ENCODE peak calls at places on chromosomes 13 and 19, in six cellular contexts. One of them, this sample, is unnamed.

GRCh38 chr19:5273782-5274181 is 66.8 kb downstream of the PTPRS start:
- DNase-seq in A549: no peak
- DNase-seq in HepG2: no peak
- DNase-seq in GM12878: no peak
- DNase-seq in K562: no peak
- DNase-seq in endothelial cell of umbilical vein: no peak
- DNase-seq in this sample: no peak

GRCh38 chr19:8629184-8629583 is 1.2 kb upstream of the NFILZ start:
- DNase-seq in A549: no peak
- DNase-seq in HepG2: no peak
- DNase-seq in GM12878: no peak
- DNase-seq in K562: no peak
- DNase-seq in endothelial cell of umbilical vein: no peak
- DNase-seq in this sample: no peak

GRCh38 chr13:100439247-100439955 is 149.2 kb downstream of the GGACT start:
- DNase-seq in A549: peak; percentile 24
- DNase-seq in HepG2: no peak
- DNase-seq in GM12878: no peak
- DNase-seq in K562: no peak
- DNase-seq in endothelial cell of umbilical vein: no peak
- DNase-seq in this sample: no peak

GRCh38 chr13:51562011-51562671 is 22.1 kb upstream of the WDFY2 start:
- DNase-seq in A549: no peak
- DNase-seq in HepG2: no peak
- DNase-seq in GM12878: peak; percentile 70
- DNase-seq in K562: no peak
- DNase-seq in endothelial cell of umbilical vein: no peak
- DNase-seq in this sample: no peak

GRCh38 chr13:44549461-44549860 is 26.7 kb downstream of the TSC22D1 start:
- DNase-seq in A549: no peak
- DNase-seq in HepG2: no peak
- DNase-seq in GM12878: no peak
- DNase-seq in K562: no peak
- DNase-seq in endothelial cell of umbilical vein: no peak
- DNase-seq in this sample: no peak

GRCh38 chr13:36858285-36858684 is 39.3 kb downstream of the RFXAP start:
- DNase-seq in A549: peak; percentile 53
- DNase-seq in HepG2: peak; percentile 69
- DNase-seq in GM12878: no peak
- DNase-seq in K562: peak; percentile 11
- DNase-seq in endothelial cell of umbilical vein: peak; percentile 68
- DNase-seq in this sample: peak; percentile 63

GRCh38 chr13:30038884-30039283 is 188.5 kb upstream of the UBL3 start:
- DNase-seq in A549: no peak
- DNase-seq in HepG2: no peak
- DNase-seq in GM12878: no peak
- DNase-seq in K562: no peak
- DNase-seq in endothelial cell of umbilical vein: no peak
- DNase-seq in this sample: peak; percentile 29

GRCh38 chr13:33052446-33052845 is 36.2 kb downstream of the KL start:
- DNase-seq in A549: no peak
- DNase-seq in HepG2: no peak
- DNase-seq in GM12878: no peak
- DNase-seq in K562: no peak
- DNase-seq in endothelial cell of umbilical vein: no peak
- DNase-seq in this sample: no peak

GRCh38 chr13:43263047-43263446 is 239.7 kb downstream of the DNAJC15 start:
- DNase-seq in A549: no peak
- DNase-seq in HepG2: no peak
- DNase-seq in GM12878: no peak
- DNase-seq in K562: no peak
- DNase-seq in endothelial cell of umbilical vein: no peak
- DNase-seq in this sample: no peak

GRCh38 chr13:80235559-80236296 is 105.2 kb downstream of the SPRY2 start:
- DNase-seq in A549: peak; percentile 22
- DNase-seq in HepG2: no peak
- DNase-seq in GM12878: no peak
- DNase-seq in K562: no peak
- DNase-seq in endothelial cell of umbilical vein: peak; percentile 86
- DNase-seq in this sample: peak; percentile 9

GRCh38 chr19:57566396-57567256 is 7.0 kb upstream of the ZNF550 start:
- DNase-seq in A549: peak; percentile 60
- DNase-seq in HepG2: no peak
- DNase-seq in GM12878: no peak
- DNase-seq in K562: no peak
- DNase-seq in endothelial cell of umbilical vein: no peak
- DNase-seq in this sample: peak; percentile 36

GRCh38 chr19:41703602-41704293 is 4.7 kb upstream of the CEACAM5 start:
- DNase-seq in A549: no peak
- DNase-seq in HepG2: no peak
- DNase-seq in GM12878: no peak
- DNase-seq in K562: no peak
- DNase-seq in endothelial cell of umbilical vein: no peak
- DNase-seq in this sample: no peak

GRCh38 chr13:105513448-105513847 is 1022.0 kb downstream of the EFNB2 start:
- DNase-seq in A549: no peak
- DNase-seq in HepG2: no peak
- DNase-seq in GM12878: no peak
- DNase-seq in K562: no peak
- DNase-seq in endothelial cell of umbilical vein: no peak
- DNase-seq in this sample: no peak

GRCh38 chr19:18051887-18052286 is 34.8 kb downstream of the IL12RB1 start:
- DNase-seq in A549: no peak
- DNase-seq in HepG2: no peak
- DNase-seq in GM12878: no peak
- DNase-seq in K562: no peak
- DNase-seq in endothelial cell of umbilical vein: no peak
- DNase-seq in this sample: no peak

GRCh38 chr19:35261356-35262100 is 7.2 kb upstream of the USF2 start:
- DNase-seq in A549: no peak
- DNase-seq in HepG2: no peak
- DNase-seq in GM12878: no peak
- DNase-seq in K562: no peak
- DNase-seq in endothelial cell of umbilical vein: no peak
- DNase-seq in this sample: no peak

GRCh38 chr19:13978306-13978705 is 26.0 kb downstream of the DCAF15 start:
- DNase-seq in A549: no peak
- DNase-seq in HepG2: no peak
- DNase-seq in GM12878: no peak
- DNase-seq in K562: peak; percentile 85
- DNase-seq in endothelial cell of umbilical vein: peak; percentile 59
- DNase-seq in this sample: no peak

GRCh38 chr13:106350208-106350607 is 185.3 kb downstream of the EFNB2 start:
- DNase-seq in A549: no peak
- DNase-seq in HepG2: no peak
- DNase-seq in GM12878: no peak
- DNase-seq in K562: no peak
- DNase-seq in endothelial cell of umbilical vein: no peak
- DNase-seq in this sample: no peak

GRCh38 chr13:26221399-26221720 is 754 bp downstream of the RNF6 start:
- DNase-seq in A549: no peak
- DNase-seq in HepG2: no peak
- DNase-seq in GM12878: no peak
- DNase-seq in K562: no peak
- DNase-seq in endothelial cell of umbilical vein: no peak
- DNase-seq in this sample: no peak

GRCh38 chr13:26220575-26220974 is 1.5 kb downstream of the RNF6 start:
- DNase-seq in A549: no peak
- DNase-seq in HepG2: no peak
- DNase-seq in GM12878: no peak
- DNase-seq in K562: no peak
- DNase-seq in endothelial cell of umbilical vein: peak; percentile 14
- DNase-seq in this sample: peak; percentile 48

GRCh38 chr13:26222523-26223046 is 471 bp upstream of the RNF6 start:
- DNase-seq in A549: no peak
- DNase-seq in HepG2: no peak
- DNase-seq in GM12878: no peak
- DNase-seq in K562: no peak
- DNase-seq in endothelial cell of umbilical vein: no peak
- DNase-seq in this sample: no peak

GRCh38 chr13:26219726-26220125 is 2.4 kb downstream of the RNF6 start:
- DNase-seq in A549: no peak
- DNase-seq in HepG2: no peak
- DNase-seq in GM12878: no peak
- DNase-seq in K562: no peak
- DNase-seq in endothelial cell of umbilical vein: no peak
- DNase-seq in this sample: no peak

DNA sequence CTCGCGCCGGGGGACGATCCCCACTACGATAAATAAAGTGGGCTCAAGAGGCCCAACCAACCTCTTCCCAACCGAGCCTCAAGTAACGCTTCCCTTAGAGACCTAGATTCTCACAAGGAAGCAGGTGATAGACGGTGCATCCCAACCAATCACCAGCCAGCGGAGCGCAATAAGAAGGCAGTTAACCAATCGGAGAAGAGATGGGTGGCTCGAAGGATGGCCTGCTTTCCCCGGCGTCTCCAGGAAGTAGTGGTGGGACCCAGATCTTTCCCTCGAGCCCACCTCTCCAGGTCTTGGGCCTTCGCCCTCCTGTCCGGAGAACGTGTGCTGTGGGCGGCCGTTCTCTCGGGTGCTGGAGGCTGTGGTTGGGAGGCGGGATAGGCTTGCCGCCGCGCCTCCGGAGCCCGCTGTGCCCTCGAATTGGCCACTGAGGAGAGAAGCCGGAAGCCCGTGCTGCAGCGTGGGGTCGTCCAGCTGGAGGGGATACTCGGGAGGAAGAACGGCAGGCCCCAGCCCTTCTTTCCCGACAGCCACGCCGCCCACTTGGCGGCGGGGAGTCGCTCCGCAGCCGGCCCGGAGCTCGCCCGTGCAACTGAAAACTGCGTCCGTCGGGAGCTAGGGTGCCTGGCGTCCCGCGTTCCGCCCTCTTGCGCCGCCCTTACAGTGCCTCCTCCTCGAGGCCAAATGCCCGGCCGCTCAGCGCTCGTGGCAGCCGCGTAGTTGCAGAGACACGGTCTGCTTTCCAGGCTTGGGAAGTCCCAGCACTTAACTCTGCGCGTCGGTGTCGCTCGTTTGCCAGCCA is at the start of gene RNF6:
- DNase-seq in A549: peak; percentile 97
- DNase-seq in HepG2: peak; percentile 94
- DNase-seq in GM12878: peak; percentile 96
- DNase-seq in K562: peak; percentile 93
- DNase-seq in endothelial cell of umbilical vein: peak; percentile 98
- DNase-seq in this sample: peak; percentile 99
- TF ChIP-seq POLR2A in A549: peak; percentile 43
- TF ChIP-seq POLR2A in HepG2: peak; percentile 65
- TF ChIP-seq POLR2A in GM12878: peak; percentile 97
- TF ChIP-seq POLR2A in K562: peak; percentile 92
- TF ChIP-seq POLR2A in endothelial cell of umbilical vein: peak; percentile 75
- TF ChIP-seq POLR2A in this sample: peak; percentile 85

DNA sequence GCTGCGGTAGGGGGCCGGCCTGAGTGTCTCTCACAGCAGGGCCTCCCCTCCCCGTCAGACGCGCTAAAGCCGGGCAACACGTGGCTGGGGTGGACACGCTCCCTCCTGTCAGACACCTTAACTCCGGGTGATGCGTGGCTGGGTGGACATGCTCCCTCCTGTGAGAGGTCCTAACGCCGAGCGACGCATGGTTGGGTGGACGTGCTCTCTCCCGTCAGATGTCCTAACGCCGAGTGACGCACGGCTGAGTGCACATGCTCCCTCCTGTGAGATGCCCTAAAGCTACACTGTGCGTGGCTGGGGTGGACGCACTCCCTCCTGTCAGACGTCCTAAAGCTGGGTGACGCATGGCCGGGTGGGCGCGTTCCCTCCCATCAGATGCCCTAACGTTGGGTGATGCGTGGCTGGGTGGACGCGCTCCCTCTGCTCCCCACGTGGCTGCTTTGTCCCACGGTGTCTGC is 126.1 kb upstream of the MCF2L start:
- DNase-seq in A549: no peak
- DNase-seq in HepG2: no peak
- DNase-seq in GM12878: no peak
- DNase-seq in K562: no peak
- DNase-seq in endothelial cell of umbilical vein: no peak
- DNase-seq in this sample: no peak
- TF ChIP-seq MYC in A549: no peak
- TF ChIP-seq MYC in HepG2: no peak
- TF ChIP-seq MYC in GM12878: no peak
- TF ChIP-seq MYC in K562: no peak
- TF ChIP-seq MYC in endothelial cell of umbilical vein: no peak
- TF ChIP-seq MYC in this sample: no peak

GRCh38 chr13:23321534-23322241 is 111.8 kb downstream of the SACS start:
- DNase-seq in A549: peak; percentile 86
- DNase-seq in HepG2: peak; percentile 11
- DNase-seq in GM12878: peak; percentile 35
- DNase-seq in K562: no peak
- DNase-seq in endothelial cell of umbilical vein: peak; percentile 92
- DNase-seq in this sample: no peak
- TF ChIP-seq MAX in A549: peak; percentile 22
- TF ChIP-seq MAX in HepG2: no peak
- TF ChIP-seq MAX in GM12878: no peak
- TF ChIP-seq MAX in K562: no peak
- TF ChIP-seq MAX in endothelial cell of umbilical vein: no peak
- TF ChIP-seq MAX in this sample: no peak

GRCh38 chr19:49690073-49690655 is 752 bp upstream of the CPT1C start:
- DNase-seq in A549: no peak
- DNase-seq in HepG2: no peak
- DNase-seq in GM12878: no peak
- DNase-seq in K562: no peak
- DNase-seq in endothelial cell of umbilical vein: no peak
- DNase-seq in this sample: no peak

GRCh38 chr19:49692102-49692599 is 1.2 kb downstream of the CPT1C start:
- DNase-seq in A549: no peak
- DNase-seq in HepG2: no peak
- DNase-seq in GM12878: no peak
- DNase-seq in K562: no peak
- DNase-seq in endothelial cell of umbilical vein: no peak
- DNase-seq in this sample: no peak

GRCh38 chr19:49691243-49692101 is 556 bp downstream of the CPT1C start:
- DNase-seq in A549: no peak
- DNase-seq in HepG2: no peak
- DNase-seq in GM12878: no peak
- DNase-seq in K562: no peak
- DNase-seq in endothelial cell of umbilical vein: peak; percentile 76
- DNase-seq in this sample: peak; percentile 14

GRCh38 chr19:49689133-49690072 is at the start of gene ADM5:
- DNase-seq in A549: no peak
- DNase-seq in HepG2: no peak
- DNase-seq in GM12878: no peak
- DNase-seq in K562: no peak
- DNase-seq in endothelial cell of umbilical vein: peak; percentile 54
- DNase-seq in this sample: peak; percentile 21

GRCh38 chr19:49690656-49691242 is at the start of gene CPT1C:
- DNase-seq in A549: no peak
- DNase-seq in HepG2: no peak
- DNase-seq in GM12878: no peak
- DNase-seq in K562: no peak
- DNase-seq in endothelial cell of umbilical vein: peak; percentile 83
- DNase-seq in this sample: peak; percentile 15
- TF ChIP-seq POLR2A in A549: no peak
- TF ChIP-seq POLR2A in HepG2: no peak
- TF ChIP-seq POLR2A in GM12878: peak; percentile 45
- TF ChIP-seq POLR2A in K562: peak; percentile 26
- TF ChIP-seq POLR2A in endothelial cell of umbilical vein: peak; percentile 79
- TF ChIP-seq POLR2A in this sample: no peak

DNA sequence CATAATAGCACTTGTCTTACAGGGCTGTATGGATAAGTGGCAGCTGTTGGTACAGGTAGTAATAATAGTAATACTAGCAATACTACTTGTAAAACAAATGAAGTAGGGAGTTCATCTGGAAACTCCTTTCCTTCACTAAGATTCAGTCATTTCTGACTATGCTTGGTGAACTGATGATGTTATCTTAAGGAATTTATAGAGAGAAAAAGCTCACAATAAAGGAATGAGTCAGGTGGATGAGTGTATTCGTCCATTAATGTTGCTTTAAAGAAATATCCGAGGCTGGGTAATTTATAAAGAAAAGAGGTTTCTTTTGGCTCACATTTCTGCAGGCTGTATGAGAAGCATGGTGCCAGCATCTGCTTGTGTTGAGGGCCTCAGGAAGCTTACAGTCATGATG is 477.3 kb downstream of the KLF12 start:
- DNase-seq in A549: no peak
- DNase-seq in HepG2: no peak
- DNase-seq in GM12878: no peak
- DNase-seq in K562: no peak
- DNase-seq in endothelial cell of umbilical vein: no peak
- DNase-seq in this sample: no peak
- TF ChIP-seq MYC in A549: no peak
- TF ChIP-seq MYC in HepG2: no peak
- TF ChIP-seq MYC in GM12878: no peak
- TF ChIP-seq MYC in K562: no peak
- TF ChIP-seq MYC in endothelial cell of umbilical vein: no peak
- TF ChIP-seq MYC in this sample: no peak